ENCODE peak calls at places on chromosome 14, in nine cellular contexts. T is GM13976; G is dorsolateral prefrontal cortex; X is stimulated activated CD8-positive, alpha-beta memory T cell treated with anti-CD3 and anti-CD28 coated beads, Interleukin-4, amount 100 ng/mL, for 1 hour; I is G401; N is kidney glomerular epithelial cell; S is NCI-H526 treated with DMSO at 0.1 percent for 48 hours; C is HT1080; M is K562. F is an unnamed sample.

GRCh38 chr14:72679106-72679505 is 214.8 kb downstream of the DPF3 start:
- DNase-seq in T (no peak), G (no peak), X (no peak), I (peak), N (no peak), S (no peak), C (no peak), M (no peak), F (peak)

GRCh38 chr14:104356738-104357688 is 218.6 kb downstream of the KIF26A start:
- DNase-seq in T (no peak), G (no peak), X (no peak), I (no peak), N (no peak), S (no peak), C (no peak), M (no peak), F (no peak)

GRCh38 chr14:69839017-69839416 is 40.2 kb upstream of the SMOC1 start:
- DNase-seq in T (no peak), G (no peak), X (no peak), I (no peak), N (no peak), S (no peak), C (no peak), M (no peak), F (no peak)

GRCh38 chr14:64726585-64726890 is 22.3 kb downstream of the PLEKHG3 start:
- DNase-seq in T (no peak), G (no peak), X (no peak), I (no peak), N (peak), S (peak), C (peak), M (no peak), F (no peak)

GRCh38 chr14:24139272-24139934 is 2.0 kb downstream of the EMC9 start:
- DNase-seq in T (no peak), G (no peak), X (no peak), I (no peak), N (no peak), S (no peak), C (no peak), M (no peak), F (no peak)

GRCh38 chr14:81534510-81535074 is 939 bp upstream of the SEL1L start:
- DNase-seq in T (no peak), G (no peak), X (no peak), I (no peak), N (no peak), S (no peak), C (no peak), M (no peak), F (no peak)

GRCh38 chr14:99360774-99361595 is 89.0 kb upstream of the BCL11B start:
- DNase-seq in T (no peak), G (no peak), X (no peak), I (no peak), N (no peak), S (no peak), C (peak), M (peak), F (no peak)

GRCh38 chr14:88321692-88322504 is 1.2 kb downstream of the KCNK10 start:
- DNase-seq in T (no peak), G (no peak), X (no peak), I (peak), N (no peak), S (no peak), C (no peak), M (no peak), F (no peak)

GRCh38 chr14:105065280-105066228 is at the start of gene GPR132:
- DNase-seq in T (peak), G (no peak), X (peak), I (no peak), N (no peak), S (no peak), C (peak), M (no peak), F (peak)

GRCh38 chr14:73238941-73239340 is 1.6 kb downstream of the PAPLN start:
- DNase-seq in T (no peak), G (no peak), X (no peak), I (no peak), N (no peak), S (no peak), C (no peak), M (no peak), F (no peak)

GRCh38 chr14:55514819-55515470 is 65.1 kb upstream of the KTN1 start:
- DNase-seq in T (no peak), G (no peak), X (no peak), I (no peak), N (no peak), S (peak), C (peak), M (no peak), F (no peak)

GRCh38 chr14:64937821-64938193 is 4.7 kb downstream of the GPX2 start:
- DNase-seq in T (no peak), G (no peak), X (no peak), I (peak), N (peak), S (no peak), C (no peak), M (peak), F (no peak)

GRCh38 chr14:52380294-52380693 is 66.2 kb downstream of the PTGER2 start:
- DNase-seq in T (peak), G (no peak), X (no peak), I (no peak), N (peak), S (no peak), C (peak), M (no peak), F (no peak)

GRCh38 chr14:85531141-85531593 is 1.2 kb downstream of the FLRT2 start:
- DNase-seq in T (peak), G (no peak), X (no peak), I (no peak), N (no peak), S (peak), C (no peak), M (no peak), F (peak)

GRCh38 chr14:40119765-40120164 is 687.5 kb upstream of the FBXO33 start:
- DNase-seq in T (no peak), G (no peak), X (no peak), I (no peak), N (no peak), S (no peak), C (no peak), M (no peak), F (no peak)

GRCh38 chr14:54312166-54312801 is 84.5 kb upstream of the CDKN3 start:
- DNase-seq in T (no peak), G (no peak), X (no peak), I (no peak), N (peak), S (no peak), C (peak), M (no peak), F (no peak)

GRCh38 chr14:96960598-96961116 is 163.5 kb downstream of the VRK1 start:
- DNase-seq in T (no peak), G (no peak), X (no peak), I (no peak), N (no peak), S (no peak), C (no peak), M (no peak), F (no peak)

GRCh38 chr14:55107766-55108554 is 21.1 kb upstream of the LGALS3 start:
- DNase-seq in T (peak), G (no peak), X (no peak), I (peak), N (peak), S (no peak), C (peak), M (peak), F (peak)

GRCh38 chr14:68544150-68544892 is 248.5 kb downstream of the ZFP36L1 start:
- DNase-seq in T (no peak), G (no peak), X (no peak), I (no peak), N (peak), S (no peak), C (peak), M (no peak), F (no peak)

GRCh38 chr14:30928462-30928861 is 54.1 kb downstream of the COCH start:
- DNase-seq in T (peak), G (no peak), X (no peak), I (no peak), N (no peak), S (no peak), C (no peak), M (no peak), F (no peak)

GRCh38 chr14:44945264-44945663 is 16.5 kb downstream of the KLHL28 start:
- DNase-seq in T (no peak), G (no peak), X (no peak), I (peak), N (no peak), S (no peak), C (no peak), M (no peak), F (no peak)

GRCh38 chr14:63852271-63852816 is 460 bp upstream of the SYNE2 start:
- DNase-seq in T (no peak), G (no peak), X (no peak), I (peak), N (no peak), S (no peak), C (no peak), M (no peak), F (no peak)

GRCh38 chr14:69713127-69713800 is 53.7 kb upstream of the SRSF5 start:
- DNase-seq in T (no peak), G (no peak), X (no peak), I (peak), N (no peak), S (peak), C (no peak), M (no peak), F (no peak)

GRCh38 chr14:93104961-93105360 is 10.8 kb downstream of the ITPK1 start:
- DNase-seq in T (no peak), G (no peak), X (no peak), I (no peak), N (no peak), S (no peak), C (no peak), M (no peak), F (no peak)

GRCh38 chr14:94673781-94674231 is 61.6 kb downstream of the SERPINA3 start:
- DNase-seq in T (no peak), G (no peak), X (no peak), I (no peak), N (no peak), S (no peak), C (no peak), M (no peak), F (no peak)

GRCh38 chr14:55689971-55690871 is 110.2 kb downstream of the KTN1 start:
- DNase-seq in T (no peak), G (no peak), X (no peak), I (no peak), N (no peak), S (peak), C (no peak), M (no peak), F (no peak)

GRCh38 chr14:77208266-77208978 is 26.8 kb downstream of the TMEM63C start:
- DNase-seq in T (peak), G (peak), X (peak), I (peak), N (peak), S (no peak), C (peak), M (peak), F (peak)

GRCh38 chr14:100529561-100530031 is 57.6 kb downstream of the BEGAIN start:
- DNase-seq in T (no peak), G (no peak), X (no peak), I (no peak), N (no peak), S (no peak), C (no peak), M (no peak), F (no peak)

GRCh38 chr14:90508536-90509254 is 111.9 kb downstream of the CALM1 start:
- DNase-seq in T (no peak), G (no peak), X (no peak), I (no peak), N (no peak), S (peak), C (no peak), M (no peak), F (no peak)

GRCh38 chr14:68394113-68394718 is 398.7 kb downstream of the ZFP36L1 start:
- DNase-seq in T (no peak), G (no peak), X (no peak), I (no peak), N (no peak), S (no peak), C (no peak), M (no peak), F (peak)

GRCh38 chr14:78848234-78848820 is 678.2 kb downstream of the NRXN3 start:
- DNase-seq in T (peak), G (peak), X (no peak), I (peak), N (peak), S (peak), C (peak), M (peak), F (peak)

GRCh38 chr14:96072076-96072475 is 32.9 kb downstream of the C14orf132 start:
- DNase-seq in T (no peak), G (no peak), X (no peak), I (no peak), N (no peak), S (no peak), C (no peak), M (no peak), F (no peak)

GRCh38 chr14:61489527-61489926 is 168.1 kb downstream of the PRKCH start:
- DNase-seq in T (no peak), G (no peak), X (no peak), I (no peak), N (no peak), S (no peak), C (no peak), M (no peak), F (no peak)

GRCh38 chr14:32469388-32470160 is 140.5 kb downstream of the AKAP6 start:
- DNase-seq in T (peak), G (no peak), X (no peak), I (peak), N (peak), S (peak), C (peak), M (peak), F (no peak)

GRCh38 chr14:35365130-35366047 is 39.2 kb downstream of the NFKBIA start:
- DNase-seq in T (peak), G (no peak), X (peak), I (no peak), N (peak), S (no peak), C (peak), M (peak), F (peak)

F was measured in heart right ventricle.